ENCODE peak calls at places on chromosomes 1 and 21, in five cellular contexts. T is substantia nigra, I is NCI-H1436, W is cerebellar cortex, K is skeletal muscle cell. V is an unnamed sample.

GRCh38 chr1:210233216-210233494 is 559 bp downstream of the SERTAD4 start:
- DNase-seq in K (no peak), I (no peak), T (peak), W (no peak), V (no peak)

GRCh38 chr1:112527266-112528010 is 18.7 kb downstream of the WNT2B start:
- DNase-seq in K (peak), T (no peak), I (no peak), W (peak), V (no peak)

GRCh38 chr1:244768804-244769203 is 66.7 kb upstream of the COX20 start:
- DNase-seq in T (no peak), I (no peak), W (no peak), K (no peak), V (no peak)

GRCh38 chr1:147545133-147545532 is 3.8 kb downstream of the BCL9 start:
- DNase-seq in K (peak), W (no peak), T (no peak), I (no peak), V (peak)

GRCh38 chr1:21381354-21381753 is 58.6 kb upstream of the NBPF3 start:
- DNase-seq in T (no peak), I (no peak), W (no peak), K (no peak), V (no peak)

GRCh38 chr1:212415107-212415841 is 588 bp upstream of the PACC1 start:
- DNase-seq in K (no peak), T (peak), I (no peak), W (peak), V (no peak)

GRCh38 chr1:190436615-190437014 is 41.0 kb downstream of the BRINP3 start:
- DNase-seq in I (no peak), K (peak), W (peak), T (no peak), V (no peak)

GRCh38 chr1:208437416-208437815 is 193.2 kb upstream of the PLXNA2 start:
- DNase-seq in I (no peak), W (no peak), T (no peak), K (peak), V (no peak)

GRCh38 chr1:211281322-211282022 is 22.3 kb downstream of the RCOR3 start:
- DNase-seq in K (no peak), T (no peak), W (no peak), I (no peak), V (no peak)

GRCh38 chr21:36513430-36513829 is 33.5 kb upstream of the CLDN14 start:
- DNase-seq in T (no peak), W (no peak), I (no peak), K (no peak), V (no peak)

GRCh38 chr21:42351626-42352432 is 1.0 kb upstream of the TFF2 start:
- DNase-seq in W (no peak), T (no peak), K (no peak), I (no peak), V (no peak)

GRCh38 chr1:19405761-19406481 is 79.4 kb downstream of the CAPZB start:
- DNase-seq in T (no peak), I (peak), W (peak), K (no peak), V (no peak)

GRCh38 chr1:205199090-205199930 is 12.2 kb downstream of the DSTYK start:
- DNase-seq in T (peak), W (no peak), K (no peak), I (no peak), V (peak)

GRCh38 chr1:90989302-90989701 is 32.5 kb downstream of the ZNF644 start:
- DNase-seq in W (no peak), I (no peak), T (no peak), K (no peak), V (no peak)

GRCh38 chr1:8349961-8350360 is 32.0 kb downstream of the SLC45A1 start:
- DNase-seq in I (no peak), W (no peak), T (no peak), K (no peak), V (no peak)

GRCh38 chr1:202101182-202101581 is 21.5 kb upstream of the GPR37L1 start:
- DNase-seq in T (peak), I (peak), W (no peak), K (no peak), V (no peak)

GRCh38 chr1:91831132-91831930 is 54.6 kb downstream of the TGFBR3 start:
- DNase-seq in K (peak), I (no peak), T (no peak), W (no peak), V (no peak)

GRCh38 chr1:225412803-225413338 is 15.0 kb downstream of the LBR start:
- DNase-seq in T (no peak), K (no peak), I (no peak), W (no peak), V (no peak)

GRCh38 chr1:219174672-219175564 is 1.2 kb downstream of the LYPLAL1 start:
- DNase-seq in I (no peak), T (no peak), K (peak), W (peak), V (peak)

GRCh38 chr1:160489513-160490261 is 33.4 kb downstream of the SLAMF6 start:
- DNase-seq in W (no peak), I (no peak), T (no peak), K (no peak), V (no peak)

GRCh38 chr1:40876891-40877290 is 14.7 kb upstream of the CITED4 start:
- DNase-seq in I (no peak), K (no peak), T (no peak), W (no peak), V (no peak)

GRCh38 chr1:243716901-243717300 is 133.1 kb downstream of the AKT3 start:
- DNase-seq in K (no peak), W (no peak), I (no peak), T (no peak), V (no peak)

GRCh38 chr1:207805841-207806421 is 54.1 kb downstream of the CD46 start:
- DNase-seq in I (no peak), K (peak), W (peak), T (peak), V (peak)

GRCh38 chr1:223363057-223363855 is 720 bp downstream of the SUSD4 start:
- DNase-seq in K (peak), I (peak), T (peak), W (peak), V (no peak)

GRCh38 chr1:42385283-42385682 is 4.7 kb downstream of the RIMKLA start:
- DNase-seq in I (no peak), W (no peak), T (no peak), K (peak), V (no peak)

GRCh38 chr1:7255303-7256058 is 470.2 kb downstream of the CAMTA1 start:
- DNase-seq in T (no peak), I (no peak), K (peak), W (no peak), V (no peak)

GRCh38 chr1:76625887-76626286 is 241.4 kb upstream of the ST6GALNAC5 start:
- DNase-seq in I (no peak), W (no peak), K (no peak), T (no peak), V (no peak)

GRCh38 chr1:43849670-43850069 is 83.9 kb upstream of the ARTN start:
- DNase-seq in K (no peak), T (no peak), I (no peak), W (no peak), V (no peak)

GRCh38 chr1:155085504-155086181 is 7.0 kb downstream of the EFNA3 start:
- DNase-seq in T (no peak), I (no peak), W (no peak), K (no peak), V (peak)

GRCh38 chr1:17193222-17194132 is 11.5 kb upstream of the PADI1 start:
- DNase-seq in W (no peak), T (no peak), I (no peak), K (no peak), V (no peak)

GRCh38 chr1:201614262-201615015 is 75.5 kb downstream of the NAV1 start:
- DNase-seq in T (peak), W (no peak), K (no peak), I (no peak), V (no peak)

GRCh38 chr21:39660596-39660995 is 47.9 kb downstream of the B3GALT5 start:
- DNase-seq in W (no peak), K (no peak), T (no peak), I (no peak), V (no peak)

GRCh38 chr1:1245840-1246205 is 699 bp downstream of the C1QTNF12 start:
- DNase-seq in W (no peak), T (no peak), K (no peak), I (no peak), V (no peak)

GRCh38 chr1:233168384-233168783 is 127.1 kb downstream of the PCNX2 start:
- DNase-seq in I (no peak), W (no peak), K (no peak), T (no peak), V (no peak)

GRCh38 chr1:109425391-109425790 is 857 bp downstream of the PSMA5 start:
- DNase-seq in T (no peak), K (no peak), I (no peak), W (no peak), V (no peak)

GRCh38 chr1:16915627-16915973 is 6.1 kb upstream of the CROCC start:
- DNase-seq in I (no peak), T (no peak), W (peak), K (no peak), V (no peak)

GRCh38 chr21:45119812-45120211 is 45.4 kb downstream of the ADARB1 start:
- DNase-seq in K (no peak), W (no peak), I (no peak), T (no peak), V (no peak)

GRCh38 chr21:15199940-15200339 is 135.1 kb upstream of the NRIP1 start:
- DNase-seq in I (no peak), W (no peak), K (no peak), T (no peak), V (no peak)

GRCh38 chr1:31712041-31712440 is 8.2 kb upstream of the COL16A1 start:
- DNase-seq in T (no peak), I (no peak), W (no peak), K (no peak), V (no peak)